ENCODE peak calls at places on chromosomes 3 and 15, in nine cellular contexts. C is breast epithelium; H is heart right ventricle; X is right lobe of liver; R is HepG2; M is CD8-positive, alpha-beta T cell; Y is MM.1S; N is prostate gland; U is H9. V is an unnamed sample.
A peak's percentile ranks its signal among the peaks of the same experiment; 100 is the strongest.

GRCh38 chr3:103181175-103181574 is 746.4 kb downstream of the ZPLD1 start:
- DNase-seq in N (no peak), C (no peak), X (no peak), U (no peak), Y (no peak), R (no peak), M (no peak), H (no peak), V (no peak)

GRCh38 chr15:51284871-51285270 is 53.5 kb downstream of the CYP19A1 start:
- DNase-seq in H (no peak), C (no peak), U (no peak), X (no peak), N (no peak), Y (no peak), R (no peak), M (no peak), V (no peak)

GRCh38 chr3:175346573-175347356 is 487.6 kb downstream of the NAALADL2 start:
- DNase-seq in X (peak; percentile 34), U (no peak), Y (peak; percentile 98), H (peak; percentile 14), M (no peak), R (no peak), N (peak; percentile 84), C (peak; percentile 55), V (peak; percentile 66)

GRCh38 chr3:6018456-6018855 is 830.9 kb downstream of the EDEM1 start:
- DNase-seq in N (no peak), Y (peak; percentile 51), R (no peak), M (no peak), X (no peak), U (no peak), H (no peak), C (no peak), V (no peak)

GRCh38 chr15:65384505-65384894 is 6.7 kb upstream of the IGDCC3 start:
- DNase-seq in N (no peak), U (no peak), H (no peak), M (no peak), C (no peak), X (no peak), R (no peak), Y (no peak), V (no peak)

GRCh38 chr3:57087361-57088092 is 27.1 kb downstream of the SPATA12 start:
- DNase-seq in H (no peak), M (no peak), R (no peak), C (no peak), U (no peak), N (no peak), Y (no peak), X (no peak), V (no peak)

GRCh38 chr3:117524890-117525289 is 815.3 kb downstream of the TUSC7 start:
- DNase-seq in X (no peak), N (no peak), U (no peak), M (no peak), C (no peak), H (no peak), Y (no peak), R (no peak), V (no peak)

GRCh38 chr15:48891229-48891765 is 13.4 kb downstream of the EID1 start:
- DNase-seq in Y (no peak), N (no peak), R (no peak), M (no peak), U (no peak), X (no peak), H (no peak), C (no peak), V (no peak)

DNA sequence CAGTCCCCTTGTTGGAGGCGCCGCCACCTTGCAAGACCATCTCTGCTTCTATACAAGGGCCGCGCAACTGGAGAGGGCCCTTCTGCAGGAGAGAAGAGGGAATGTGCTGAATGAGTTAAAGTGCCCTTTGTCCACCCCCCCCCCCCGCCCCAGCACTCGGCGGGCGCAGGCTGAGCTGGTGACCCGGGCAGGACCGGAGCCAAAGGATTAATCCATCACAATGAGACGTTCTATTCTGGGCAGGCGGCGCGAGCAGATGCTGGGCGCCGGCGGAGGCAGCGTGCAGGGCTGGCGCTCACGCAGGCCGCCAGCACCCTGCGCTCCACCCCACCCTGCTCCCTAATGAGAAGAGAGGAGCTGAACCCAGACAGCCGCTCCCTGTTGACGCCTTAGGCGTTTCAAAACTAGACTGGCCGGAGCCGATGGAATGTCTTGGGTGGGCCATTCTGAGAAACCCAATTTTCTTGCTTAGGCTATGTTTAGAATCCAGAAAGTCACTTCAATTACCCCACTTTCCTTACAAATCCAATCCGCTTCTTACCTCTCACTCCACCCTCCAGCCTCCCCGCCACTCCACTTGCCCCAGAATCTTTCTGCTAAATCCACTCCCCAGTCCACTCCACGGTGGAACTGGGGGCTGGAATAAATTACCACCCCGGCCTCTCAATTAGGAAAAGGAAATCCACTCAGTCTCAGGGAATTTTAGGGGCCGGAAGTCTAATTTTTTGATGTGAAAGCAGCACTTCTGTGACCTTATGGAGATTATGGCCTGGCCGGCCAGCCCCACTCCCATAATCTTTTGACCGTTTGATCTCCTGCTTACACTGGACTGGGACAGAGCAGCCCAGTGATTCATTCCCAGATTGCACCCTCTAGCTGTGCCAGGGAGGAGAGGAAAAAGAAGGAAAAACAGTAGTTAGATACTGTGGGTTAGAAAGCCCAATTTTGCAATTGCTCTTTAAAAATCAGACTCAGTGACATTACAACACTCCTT is 32.7 kb downstream of the GJD2 start:
- DNase-seq in X (peak; percentile 67), M (no peak), N (no peak), Y (no peak), C (no peak), R (peak; percentile 20), H (peak; percentile 68), U (peak; percentile 73), V (no peak)
- TF ChIP-seq CTCF in X (no peak), M (no peak), N (no peak), Y (no peak), C (no peak), R (peak; percentile 21), H (peak; percentile 27), U (no peak), V (no peak)

DNA sequence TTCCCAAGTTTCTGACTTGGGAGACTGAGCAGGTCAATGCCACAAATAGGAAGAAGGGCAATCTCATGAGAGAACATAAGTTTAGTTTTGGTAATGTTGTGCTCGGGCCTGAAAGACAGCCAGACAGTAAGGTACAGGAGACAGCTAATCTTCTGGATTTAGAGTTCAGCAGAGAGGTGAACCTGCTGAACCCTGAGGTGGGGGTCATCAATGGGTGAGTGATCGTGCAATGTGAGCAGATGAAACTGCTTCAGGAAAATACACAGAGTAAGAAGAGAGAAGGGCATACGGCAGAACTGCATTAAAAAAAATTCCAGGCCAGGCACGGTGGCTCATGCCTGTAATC is 23.3 kb downstream of the RUBCN start:
- DNase-seq in Y (no peak), U (no peak), N (no peak), M (no peak), C (no peak), R (no peak), H (no peak), X (no peak), V (no peak)
- H3K27ac ChIP-seq in Y (peak overlapping the region; percentile 94), U (no peak overlapping the region), N (peak overlapping the region; percentile 74), M (peak overlapping the region; percentile 59), C (peak overlapping the region; percentile 85), R (no peak overlapping the region), H (peak overlapping the region; percentile 91), X (no peak overlapping the region), V (peak overlapping the region; percentile 95)

DNA sequence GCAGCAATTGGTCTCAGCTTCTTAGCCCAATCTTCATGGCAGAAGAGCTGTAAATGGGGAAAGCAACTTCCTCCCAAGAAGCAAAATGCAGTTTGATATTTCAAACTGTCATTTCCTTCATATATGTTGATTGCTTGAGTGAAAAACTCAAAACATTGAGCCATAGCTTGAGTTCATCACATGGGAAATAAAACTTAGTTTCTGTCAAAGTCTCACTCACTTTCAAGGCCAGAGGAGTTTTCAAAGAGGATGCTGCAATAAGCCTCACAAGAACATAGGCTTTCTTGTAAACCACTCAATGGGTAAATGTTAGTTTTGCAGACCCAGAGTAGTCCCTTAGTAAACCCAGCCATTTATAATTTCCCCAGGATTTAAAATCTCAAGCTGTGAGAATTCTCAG is 29.1 kb upstream of the SUCLG2 start:
- DNase-seq in M (no peak), C (no peak), R (no peak), N (no peak), H (no peak), Y (no peak), X (no peak), U (no peak), V (no peak)
- H3K4me1 ChIP-seq in M (peaks cover 38% of the 10 kb centered on the region), C (no peaks in the 10 kb centered on the region), R (no peaks in the 10 kb centered on the region), N (no peaks in the 10 kb centered on the region), H (peaks cover 8% of the 10 kb centered on the region), Y (peaks cover 46% of the 10 kb centered on the region), X (no peaks in the 10 kb centered on the region), U (no peaks in the 10 kb centered on the region), V (no peaks in the 10 kb centered on the region)

GRCh38 chr3:161413127-161413854 is 42.0 kb upstream of the SPTSSB start:
- DNase-seq in N (no peak), X (peak; percentile 68), M (no peak), Y (peak; percentile 5), U (no peak), H (peak; percentile 54), C (peak; percentile 76), R (no peak), V (no peak)
- TF ChIP-seq CTCF in N (no peak), X (no peak), M (no peak), Y (peak; percentile 28), U (no peak), H (peak; percentile 6), C (no peak), R (no peak), V (no peak)

GRCh38 chr3:58955308-58955707 is 94.5 kb downstream of the CFAP20DC start:
- DNase-seq in H (no peak), U (peak; percentile 36), N (no peak), M (no peak), X (no peak), Y (no peak), C (no peak), R (no peak), V (no peak)
- H3K27ac ChIP-seq in H (no peak overlapping the region), U (no peak overlapping the region), N (no peak overlapping the region), M (no peak overlapping the region), X (no peak overlapping the region), Y (no peak overlapping the region), C (no peak overlapping the region), R (no peak overlapping the region), V (no peak overlapping the region)

GRCh38 chr3:136914739-136915138 is 43.0 kb upstream of the IL20RB start:
- DNase-seq in R (no peak), U (no peak), Y (no peak), X (no peak), N (no peak), M (no peak), C (no peak), H (no peak), V (no peak)
- H3K4me1 ChIP-seq in R (peaks cover 22% of the 10 kb centered on the region), U (no peaks in the 10 kb centered on the region), Y (no peaks in the 10 kb centered on the region), X (no peaks in the 10 kb centered on the region), N (no peaks in the 10 kb centered on the region), M (peaks cover 57% of the 10 kb centered on the region), C (no peaks in the 10 kb centered on the region), H (peaks cover 51% of the 10 kb centered on the region), V (peaks cover 23% of the 10 kb centered on the region)

V was measured in upper lobe of right lung.